ENCODE peak calls at places on chromosomes 12 and 14, in four cellular contexts. H is AG09319, M is GM18507, X is NCI-H345. P is an unnamed sample.
A peak's percentile ranks its signal among the peaks of the same experiment; 100 is the strongest.

GRCh38 chr12:114500775-114501473 is 95.0 kb upstream of the TBX5 start:
- DNase-seq in H (no peak), M (no peak), X (no peak), P (no peak)

GRCh38 chr12:68746572-68747180 is 700 bp downstream of the SLC35E3 start:
- DNase-seq in H (peak; percentile 22), M (peak; percentile 5), X (peak; percentile 47), P (peak; percentile 4)

GRCh38 chr14:92475451-92476187 is 38.0 kb upstream of the RIN3 start:
- DNase-seq in H (peak; percentile 69), M (no peak), X (no peak), P (no peak)

GRCh38 chr14:102655154-102655553 is 62.7 kb downstream of the RCOR1 start:
- DNase-seq in H (no peak), M (no peak), X (no peak), P (no peak)

GRCh38 chr12:113781415-113782198 is 184.5 kb downstream of the RBM19 start:
- DNase-seq in H (no peak), M (no peak), X (no peak), P (no peak)

GRCh38 chr12:72330291-72330690 is 58.1 kb downstream of the TRHDE start:
- DNase-seq in H (peak; percentile 54), M (no peak), X (no peak), P (no peak)

GRCh38 chr12:107983871-107984480 is 145.1 kb upstream of the WSCD2 start:
- DNase-seq in H (no peak), M (no peak), X (no peak), P (no peak)

GRCh38 chr12:5535531-5535930 is 103.6 kb downstream of the NTF3 start:
- DNase-seq in H (no peak), M (no peak), X (no peak), P (no peak)

GRCh38 chr14:33435911-33436310 is 497.2 kb downstream of the NPAS3 start:
- DNase-seq in H (no peak), M (no peak), X (no peak), P (no peak)

GRCh38 chr14:64196668-64197411 is 97.3 kb downstream of the ESR2 start:
- DNase-seq in H (no peak), M (no peak), X (peak; percentile 29), P (no peak)

GRCh38 chr12:50188280-50188781 is 21.2 kb upstream of the CERS5 start:
- DNase-seq in H (no peak), M (no peak), X (no peak), P (no peak)

GRCh38 chr14:77051101-77051500 is 22.6 kb upstream of the IRF2BPL start:
- DNase-seq in H (no peak), M (no peak), X (no peak), P (no peak)

GRCh38 chr14:30872602-30873001 is 1.8 kb upstream of the COCH start:
- DNase-seq in H (no peak), M (no peak), X (no peak), P (no peak)

GRCh38 chr14:100539766-100540140 is 47.5 kb downstream of the BEGAIN start:
- DNase-seq in H (no peak), M (no peak), X (no peak), P (no peak)

GRCh38 chr14:54603362-54603761 is 36.4 kb downstream of the SAMD4A start:
- DNase-seq in H (no peak), M (no peak), X (no peak), P (no peak)